ENCODE peak calls at places on chromosomes 4 and X, in ten cellular contexts. One of them, this sample, is unnamed.
A peak's percentile ranks its signal among the peaks of the same experiment; 100 is the strongest.

GRCh38 chr4:76993787-76994641 is 44.5 kb downstream of the SEPTIN11 start:
- DNase-seq in M059J: no peak
- DNase-seq in bronchial epithelial cell: no peak
- DNase-seq in EH: peak; percentile 37
- DNase-seq in D721Med: no peak
- DNase-seq in right lobe of liver: no peak
- DNase-seq in GM03348: no peak
- DNase-seq in immature natural killer cell: peak; percentile 14
- DNase-seq in ecto neural progenitor cell: no peak
- DNase-seq in T-helper 2 cell: peak; percentile 84
- DNase-seq in this sample: no peak

GRCh38 chrX:108139303-108139702 is 47.7 kb downstream of the ATG4A start:
- DNase-seq in D721Med: no peak
- DNase-seq in ecto neural progenitor cell: no peak
- DNase-seq in immature natural killer cell: no peak
- DNase-seq in right lobe of liver: no peak
- DNase-seq in bronchial epithelial cell: peak; percentile 5
- DNase-seq in GM03348: peak; percentile 11
- DNase-seq in EH: peak; percentile 8
- DNase-seq in T-helper 2 cell: peak; percentile 6
- DNase-seq in M059J: no peak
- DNase-seq in this sample: no peak

GRCh38 chrX:18098704-18099103 is 122.0 kb downstream of the BEND2 start:
- DNase-seq in T-helper 2 cell: no peak
- DNase-seq in GM03348: no peak
- DNase-seq in M059J: no peak
- DNase-seq in right lobe of liver: no peak
- DNase-seq in bronchial epithelial cell: no peak
- DNase-seq in D721Med: no peak
- DNase-seq in EH: no peak
- DNase-seq in immature natural killer cell: no peak
- DNase-seq in ecto neural progenitor cell: peak; percentile 48
- DNase-seq in this sample: peak; percentile 42

GRCh38 chrX:56615282-56615681 is 51.9 kb downstream of the UBQLN2 start:
- DNase-seq in M059J: peak; percentile 0
- DNase-seq in right lobe of liver: no peak
- DNase-seq in EH: no peak
- DNase-seq in immature natural killer cell: no peak
- DNase-seq in ecto neural progenitor cell: no peak
- DNase-seq in GM03348: no peak
- DNase-seq in D721Med: no peak
- DNase-seq in bronchial epithelial cell: no peak
- DNase-seq in T-helper 2 cell: no peak
- DNase-seq in this sample: no peak

GRCh38 chr4:159027535-159027934 is 75.3 kb upstream of the RAPGEF2 start:
- DNase-seq in immature natural killer cell: no peak
- DNase-seq in T-helper 2 cell: no peak
- DNase-seq in GM03348: no peak
- DNase-seq in ecto neural progenitor cell: no peak
- DNase-seq in M059J: no peak
- DNase-seq in bronchial epithelial cell: peak; percentile 33
- DNase-seq in D721Med: no peak
- DNase-seq in right lobe of liver: no peak
- DNase-seq in EH: peak; percentile 59
- DNase-seq in this sample: no peak

GRCh38 chr4:97656034-97656720 is 487.1 kb downstream of the STPG2 start:
- DNase-seq in M059J: peak; percentile 75
- DNase-seq in GM03348: no peak
- DNase-seq in EH: peak; percentile 80
- DNase-seq in ecto neural progenitor cell: no peak
- DNase-seq in D721Med: no peak
- DNase-seq in T-helper 2 cell: no peak
- DNase-seq in immature natural killer cell: no peak
- DNase-seq in right lobe of liver: no peak
- DNase-seq in bronchial epithelial cell: peak; percentile 98
- DNase-seq in this sample: peak; percentile 97

GRCh38 chr4:3266076-3266475 is 17.1 kb downstream of the MSANTD1 start:
- DNase-seq in right lobe of liver: no peak
- DNase-seq in bronchial epithelial cell: no peak
- DNase-seq in immature natural killer cell: no peak
- DNase-seq in ecto neural progenitor cell: no peak
- DNase-seq in GM03348: no peak
- DNase-seq in EH: no peak
- DNase-seq in D721Med: no peak
- DNase-seq in M059J: no peak
- DNase-seq in T-helper 2 cell: no peak
- DNase-seq in this sample: no peak

GRCh38 chr4:28548549-28548948 is 1687.9 kb downstream of the STIM2 start:
- DNase-seq in T-helper 2 cell: no peak
- DNase-seq in M059J: no peak
- DNase-seq in ecto neural progenitor cell: no peak
- DNase-seq in EH: no peak
- DNase-seq in D721Med: no peak
- DNase-seq in bronchial epithelial cell: no peak
- DNase-seq in GM03348: no peak
- DNase-seq in right lobe of liver: no peak
- DNase-seq in immature natural killer cell: no peak
- DNase-seq in this sample: no peak

GRCh38 chr4:86108834-86109233 is 251.0 kb downstream of the MAPK10 start:
- DNase-seq in GM03348: no peak
- DNase-seq in immature natural killer cell: no peak
- DNase-seq in bronchial epithelial cell: no peak
- DNase-seq in right lobe of liver: no peak
- DNase-seq in M059J: no peak
- DNase-seq in ecto neural progenitor cell: no peak
- DNase-seq in D721Med: no peak
- DNase-seq in EH: no peak
- DNase-seq in T-helper 2 cell: no peak
- DNase-seq in this sample: no peak

GRCh38 chrX:109533631-109534030 is 3.0 kb upstream of the NXT2 start:
- DNase-seq in M059J: peak; percentile 14
- DNase-seq in immature natural killer cell: no peak
- DNase-seq in GM03348: no peak
- DNase-seq in right lobe of liver: no peak
- DNase-seq in D721Med: no peak
- DNase-seq in ecto neural progenitor cell: no peak
- DNase-seq in EH: peak; percentile 9
- DNase-seq in bronchial epithelial cell: peak; percentile 86
- DNase-seq in T-helper 2 cell: no peak
- DNase-seq in this sample: no peak

GRCh38 chrX:41923925-41924693 is 755 bp upstream of the CASK start:
- DNase-seq in M059J: peak; percentile 67
- DNase-seq in immature natural killer cell: peak; percentile 17
- DNase-seq in D721Med: no peak
- DNase-seq in EH: peak; percentile 33
- DNase-seq in ecto neural progenitor cell: no peak
- DNase-seq in GM03348: peak; percentile 19
- DNase-seq in bronchial epithelial cell: peak; percentile 74
- DNase-seq in right lobe of liver: no peak
- DNase-seq in T-helper 2 cell: peak; percentile 74
- DNase-seq in this sample: peak; percentile 46

GRCh38 chr4:122091836-122092235 is 60.3 kb upstream of the BLTP1 start:
- DNase-seq in T-helper 2 cell: no peak
- DNase-seq in immature natural killer cell: no peak
- DNase-seq in M059J: no peak
- DNase-seq in ecto neural progenitor cell: no peak
- DNase-seq in D721Med: no peak
- DNase-seq in EH: no peak
- DNase-seq in right lobe of liver: no peak
- DNase-seq in bronchial epithelial cell: no peak
- DNase-seq in GM03348: no peak
- DNase-seq in this sample: no peak

GRCh38 chr4:14165253-14165942 is 537.9 kb upstream of the BOD1L1 start:
- DNase-seq in ecto neural progenitor cell: no peak
- DNase-seq in GM03348: no peak
- DNase-seq in D721Med: no peak
- DNase-seq in right lobe of liver: no peak
- DNase-seq in T-helper 2 cell: no peak
- DNase-seq in EH: no peak
- DNase-seq in immature natural killer cell: no peak
- DNase-seq in bronchial epithelial cell: no peak
- DNase-seq in M059J: no peak
- DNase-seq in this sample: peak; percentile 25

GRCh38 chr4:2934077-2934812 is 29.0 kb downstream of the NOP14 start:
- DNase-seq in right lobe of liver: peak; percentile 65
- DNase-seq in D721Med: no peak
- DNase-seq in ecto neural progenitor cell: peak; percentile 67
- DNase-seq in M059J: peak; percentile 39
- DNase-seq in immature natural killer cell: peak; percentile 55
- DNase-seq in bronchial epithelial cell: no peak
- DNase-seq in GM03348: peak; percentile 87
- DNase-seq in EH: peak; percentile 56
- DNase-seq in T-helper 2 cell: peak; percentile 62
- DNase-seq in this sample: peak; percentile 53

GRCh38 chr4:118167306-118167705 is 133.0 kb downstream of the NDST3 start:
- DNase-seq in immature natural killer cell: no peak
- DNase-seq in EH: no peak
- DNase-seq in ecto neural progenitor cell: no peak
- DNase-seq in D721Med: no peak
- DNase-seq in M059J: no peak
- DNase-seq in bronchial epithelial cell: no peak
- DNase-seq in right lobe of liver: no peak
- DNase-seq in GM03348: no peak
- DNase-seq in T-helper 2 cell: no peak
- DNase-seq in this sample: no peak

GRCh38 chrX:154490021-154490413 is 412 bp downstream of the SLC10A3 start:
- DNase-seq in EH: peak; percentile 70
- DNase-seq in right lobe of liver: no peak
- DNase-seq in ecto neural progenitor cell: no peak
- DNase-seq in M059J: peak; percentile 81
- DNase-seq in GM03348: peak; percentile 50
- DNase-seq in T-helper 2 cell: peak; percentile 45
- DNase-seq in immature natural killer cell: no peak
- DNase-seq in bronchial epithelial cell: peak; percentile 26
- DNase-seq in D721Med: no peak
- DNase-seq in this sample: no peak

GRCh38 chrX:106220177-106220576 is 52.1 kb downstream of the PWWP3B start:
- DNase-seq in D721Med: no peak
- DNase-seq in ecto neural progenitor cell: no peak
- DNase-seq in bronchial epithelial cell: peak; percentile 2
- DNase-seq in EH: no peak
- DNase-seq in right lobe of liver: no peak
- DNase-seq in M059J: no peak
- DNase-seq in immature natural killer cell: no peak
- DNase-seq in T-helper 2 cell: no peak
- DNase-seq in GM03348: no peak
- DNase-seq in this sample: peak; percentile 19

GRCh38 chrX:67780694-67781109 is 236.9 kb downstream of the AR start:
- DNase-seq in M059J: peak; percentile 79
- DNase-seq in immature natural killer cell: no peak
- DNase-seq in D721Med: no peak
- DNase-seq in GM03348: peak; percentile 68
- DNase-seq in T-helper 2 cell: no peak
- DNase-seq in right lobe of liver: peak; percentile 62
- DNase-seq in bronchial epithelial cell: peak; percentile 91
- DNase-seq in ecto neural progenitor cell: no peak
- DNase-seq in EH: peak; percentile 98
- DNase-seq in this sample: peak; percentile 64

GRCh38 chr4:168619266-168619631 is 122.4 kb downstream of the PALLD start:
- DNase-seq in right lobe of liver: no peak
- DNase-seq in ecto neural progenitor cell: no peak
- DNase-seq in immature natural killer cell: no peak
- DNase-seq in D721Med: no peak
- DNase-seq in EH: peak; percentile 39
- DNase-seq in T-helper 2 cell: no peak
- DNase-seq in M059J: peak; percentile 62
- DNase-seq in GM03348: no peak
- DNase-seq in bronchial epithelial cell: no peak
- DNase-seq in this sample: no peak

GRCh38 chr4:53055274-53055673 is 193.2 kb downstream of the RASL11B start:
- DNase-seq in M059J: peak; percentile 89
- DNase-seq in T-helper 2 cell: no peak
- DNase-seq in EH: peak; percentile 81
- DNase-seq in D721Med: no peak
- DNase-seq in immature natural killer cell: no peak
- DNase-seq in ecto neural progenitor cell: no peak
- DNase-seq in right lobe of liver: no peak
- DNase-seq in bronchial epithelial cell: peak; percentile 13
- DNase-seq in GM03348: peak; percentile 42
- DNase-seq in this sample: no peak

GRCh38 chrX:109537324-109537665 is 651 bp downstream of the NXT2 start:
- DNase-seq in M059J: peak; percentile 60
- DNase-seq in immature natural killer cell: no peak
- DNase-seq in bronchial epithelial cell: peak; percentile 90
- DNase-seq in D721Med: no peak
- DNase-seq in right lobe of liver: no peak
- DNase-seq in T-helper 2 cell: no peak
- DNase-seq in EH: peak; percentile 61
- DNase-seq in GM03348: peak; percentile 13
- DNase-seq in ecto neural progenitor cell: no peak
- DNase-seq in this sample: peak; percentile 96

GRCh38 chr4:184526228-184526627 is 51.9 kb upstream of the IRF2 start:
- DNase-seq in right lobe of liver: no peak
- DNase-seq in D721Med: no peak
- DNase-seq in EH: no peak
- DNase-seq in ecto neural progenitor cell: no peak
- DNase-seq in T-helper 2 cell: no peak
- DNase-seq in M059J: no peak
- DNase-seq in GM03348: no peak
- DNase-seq in bronchial epithelial cell: no peak
- DNase-seq in immature natural killer cell: no peak
- DNase-seq in this sample: no peak

GRCh38 chr4:13918110-13918509 is 290.6 kb upstream of the BOD1L1 start:
- DNase-seq in immature natural killer cell: no peak
- DNase-seq in T-helper 2 cell: no peak
- DNase-seq in M059J: peak; percentile 88
- DNase-seq in D721Med: no peak
- DNase-seq in right lobe of liver: no peak
- DNase-seq in bronchial epithelial cell: peak; percentile 92
- DNase-seq in EH: peak; percentile 99
- DNase-seq in ecto neural progenitor cell: no peak
- DNase-seq in GM03348: peak; percentile 69
- DNase-seq in this sample: peak; percentile 59

GRCh38 chr4:126977306-126977705 is 655.5 kb upstream of the INTU start:
- DNase-seq in ecto neural progenitor cell: no peak
- DNase-seq in M059J: no peak
- DNase-seq in D721Med: no peak
- DNase-seq in right lobe of liver: no peak
- DNase-seq in T-helper 2 cell: no peak
- DNase-seq in GM03348: no peak
- DNase-seq in bronchial epithelial cell: no peak
- DNase-seq in EH: peak; percentile 37
- DNase-seq in immature natural killer cell: no peak
- DNase-seq in this sample: no peak

GRCh38 chr4:121822796-121823504 is 733 bp downstream of the CCNA2 start:
- DNase-seq in ecto neural progenitor cell: peak; percentile 53
- DNase-seq in immature natural killer cell: peak; percentile 5
- DNase-seq in EH: peak; percentile 48
- DNase-seq in bronchial epithelial cell: peak; percentile 6
- DNase-seq in GM03348: peak; percentile 27
- DNase-seq in M059J: peak; percentile 46
- DNase-seq in D721Med: no peak
- DNase-seq in T-helper 2 cell: peak; percentile 75
- DNase-seq in right lobe of liver: peak; percentile 60
- DNase-seq in this sample: peak; percentile 2

GRCh38 chr4:141913928-141914327 is 277.5 kb downstream of the IL15 start:
- DNase-seq in M059J: peak; percentile 0
- DNase-seq in bronchial epithelial cell: peak; percentile 2
- DNase-seq in ecto neural progenitor cell: no peak
- DNase-seq in T-helper 2 cell: no peak
- DNase-seq in right lobe of liver: no peak
- DNase-seq in EH: peak; percentile 33
- DNase-seq in GM03348: peak; percentile 12
- DNase-seq in immature natural killer cell: no peak
- DNase-seq in D721Med: no peak
- DNase-seq in this sample: no peak